ENCODE peak calls at places on chromosomes 6 and 20, in six cellular contexts. One of them, this sample, is unnamed.

GRCh38 chr20:37519508-37520416 is 1.3 kb upstream of the NNAT start:
- DNase-seq in neuronal stem cell: no peak
- DNase-seq in H9: no peak
- DNase-seq in H1: no peak
- DNase-seq in trophoblast cell: no peak
- DNase-seq in IMR-90: no peak
- DNase-seq in this sample: peak; percentile 12

GRCh38 chr20:52708137-52708536 is 264.0 kb upstream of the TSHZ2 start:
- DNase-seq in H1: no peak
- DNase-seq in IMR-90: no peak
- DNase-seq in H9: no peak
- DNase-seq in trophoblast cell: no peak
- DNase-seq in neuronal stem cell: no peak
- DNase-seq in this sample: no peak

GRCh38 chr6:156783958-156784357 is 6.8 kb downstream of the ARID1B start:
- DNase-seq in IMR-90: no peak
- DNase-seq in trophoblast cell: no peak
- DNase-seq in H9: no peak
- DNase-seq in H1: no peak
- DNase-seq in neuronal stem cell: no peak
- DNase-seq in this sample: no peak

GRCh38 chr6:43951063-43951755 is 176.0 kb downstream of the MRPL14 start:
- DNase-seq in trophoblast cell: peak; percentile 53
- DNase-seq in H9: peak; percentile 91
- DNase-seq in H1: peak; percentile 56
- DNase-seq in neuronal stem cell: peak; percentile 51
- DNase-seq in IMR-90: no peak
- DNase-seq in this sample: peak; percentile 70

GRCh38 chr6:30116724-30117123 is 3.8 kb upstream of the TRIM31 start:
- DNase-seq in trophoblast cell: no peak
- DNase-seq in neuronal stem cell: no peak
- DNase-seq in H1: no peak
- DNase-seq in H9: no peak
- DNase-seq in IMR-90: no peak
- DNase-seq in this sample: no peak

GRCh38 chr6:135062735-135063134 is 8.1 kb upstream of the HBS1L start:
- DNase-seq in H9: no peak
- DNase-seq in trophoblast cell: no peak
- DNase-seq in H1: no peak
- DNase-seq in IMR-90: no peak
- DNase-seq in neuronal stem cell: no peak
- DNase-seq in this sample: no peak

GRCh38 chr20:46060975-46061374 is 28.8 kb downstream of the NCOA5 start:
- DNase-seq in IMR-90: no peak
- DNase-seq in trophoblast cell: no peak
- DNase-seq in H9: no peak
- DNase-seq in neuronal stem cell: no peak
- DNase-seq in H1: no peak
- DNase-seq in this sample: no peak

GRCh38 chr20:48671141-48671540 is 156.7 kb downstream of the PREX1 start:
- DNase-seq in IMR-90: no peak
- DNase-seq in neuronal stem cell: no peak
- DNase-seq in H9: no peak
- DNase-seq in trophoblast cell: no peak
- DNase-seq in H1: no peak
- DNase-seq in this sample: no peak

GRCh38 chr20:5608104-5608447 is 142.1 kb upstream of the SHLD1 start:
- DNase-seq in IMR-90: no peak
- DNase-seq in H9: no peak
- DNase-seq in H1: no peak
- DNase-seq in trophoblast cell: no peak
- DNase-seq in neuronal stem cell: no peak
- DNase-seq in this sample: no peak

GRCh38 chr20:24971702-24972101 is 20.8 kb downstream of the APMAP start:
- DNase-seq in trophoblast cell: no peak
- DNase-seq in IMR-90: no peak
- DNase-seq in neuronal stem cell: no peak
- DNase-seq in H9: peak; percentile 12
- DNase-seq in H1: no peak
- DNase-seq in this sample: no peak

GRCh38 chr6:158501638-158502592 is 58.0 kb upstream of the TMEM181 start:
- DNase-seq in H1: no peak
- DNase-seq in trophoblast cell: no peak
- DNase-seq in neuronal stem cell: no peak
- DNase-seq in IMR-90: no peak
- DNase-seq in H9: peak; percentile 25
- DNase-seq in this sample: no peak

GRCh38 chr20:46133886-46134654 is 16.0 kb downstream of the CD40 start:
- DNase-seq in H9: no peak
- DNase-seq in IMR-90: no peak
- DNase-seq in H1: no peak
- DNase-seq in neuronal stem cell: no peak
- DNase-seq in trophoblast cell: no peak
- DNase-seq in this sample: no peak

GRCh38 chr6:46211917-46212316 is 41.1 kb upstream of the ENPP5 start:
- DNase-seq in neuronal stem cell: no peak
- DNase-seq in H9: no peak
- DNase-seq in H1: no peak
- DNase-seq in IMR-90: no peak
- DNase-seq in trophoblast cell: no peak
- DNase-seq in this sample: no peak

GRCh38 chr6:156699017-156699421 is 78.2 kb upstream of the ARID1B start:
- DNase-seq in trophoblast cell: no peak
- DNase-seq in neuronal stem cell: no peak
- DNase-seq in H9: no peak
- DNase-seq in IMR-90: peak; percentile 91
- DNase-seq in H1: no peak
- DNase-seq in this sample: peak; percentile 58

GRCh38 chr20:58699246-58700107 is 6.9 kb downstream of the NPEPL1 start:
- DNase-seq in H9: peak; percentile 23
- DNase-seq in H1: no peak
- DNase-seq in trophoblast cell: no peak
- DNase-seq in IMR-90: no peak
- DNase-seq in neuronal stem cell: no peak
- DNase-seq in this sample: no peak

GRCh38 chr20:10209091-10209490 is 9.5 kb upstream of the SNAP25 start:
- DNase-seq in trophoblast cell: no peak
- DNase-seq in H9: no peak
- DNase-seq in IMR-90: peak; percentile 73
- DNase-seq in H1: no peak
- DNase-seq in neuronal stem cell: no peak
- DNase-seq in this sample: no peak

GRCh38 chr6:30060634-30060981 is 457 bp upstream of the POLR1H start:
- DNase-seq in trophoblast cell: no peak
- DNase-seq in IMR-90: peak; percentile 36
- DNase-seq in H9: no peak
- DNase-seq in neuronal stem cell: no peak
- DNase-seq in H1: no peak
- DNase-seq in this sample: peak; percentile 65

GRCh38 chr6:107701231-107701630 is 122.9 kb downstream of the SCML4 start:
- DNase-seq in trophoblast cell: no peak
- DNase-seq in H9: no peak
- DNase-seq in H1: no peak
- DNase-seq in IMR-90: no peak
- DNase-seq in neuronal stem cell: no peak
- DNase-seq in this sample: no peak

GRCh38 chr6:89963391-89963790 is 69.1 kb downstream of the GJA10 start:
- DNase-seq in trophoblast cell: peak; percentile 18
- DNase-seq in neuronal stem cell: no peak
- DNase-seq in IMR-90: peak; percentile 17
- DNase-seq in H1: no peak
- DNase-seq in H9: no peak
- DNase-seq in this sample: no peak

GRCh38 chr6:11222385-11223277 is 9.8 kb downstream of the NEDD9 start:
- DNase-seq in trophoblast cell: no peak
- DNase-seq in neuronal stem cell: no peak
- DNase-seq in IMR-90: no peak
- DNase-seq in H1: no peak
- DNase-seq in H9: no peak
- DNase-seq in this sample: no peak
- H3K14ac ChIP-seq in trophoblast cell: no peak overlapping the region
- H3K14ac ChIP-seq in neuronal stem cell: no peak overlapping the region
- H3K14ac ChIP-seq in IMR-90: peak overlapping the region; percentile 28
- H3K14ac ChIP-seq in H1: no peak overlapping the region
- H3K14ac ChIP-seq in H9: no peak overlapping the region
- H3K14ac ChIP-seq in this sample: no peak overlapping the region

GRCh38 chr20:47306755-47307370 is 49.6 kb downstream of the ZMYND8 start:
- DNase-seq in trophoblast cell: no peak
- DNase-seq in H1: no peak
- DNase-seq in H9: no peak
- DNase-seq in neuronal stem cell: no peak
- DNase-seq in IMR-90: no peak
- DNase-seq in this sample: no peak

GRCh38 chr20:47306095-47306494 is 50.4 kb downstream of the ZMYND8 start:
- DNase-seq in trophoblast cell: no peak
- DNase-seq in IMR-90: no peak
- DNase-seq in neuronal stem cell: no peak
- DNase-seq in H9: no peak
- DNase-seq in H1: no peak
- DNase-seq in this sample: no peak

GRCh38 chr20:47305667-47306066 is 50.8 kb downstream of the ZMYND8 start:
- DNase-seq in H1: no peak
- DNase-seq in H9: no peak
- DNase-seq in neuronal stem cell: no peak
- DNase-seq in trophoblast cell: peak; percentile 33
- DNase-seq in IMR-90: peak; percentile 67
- DNase-seq in this sample: peak; percentile 87

GRCh38 chr20:47303736-47304135 is 52.8 kb downstream of the ZMYND8 start:
- DNase-seq in trophoblast cell: no peak
- DNase-seq in H1: no peak
- DNase-seq in IMR-90: no peak
- DNase-seq in neuronal stem cell: no peak
- DNase-seq in H9: no peak
- DNase-seq in this sample: no peak

GRCh38 chr20:47304287-47304686 is 52.2 kb downstream of the ZMYND8 start:
- DNase-seq in H9: no peak
- DNase-seq in H1: no peak
- DNase-seq in trophoblast cell: no peak
- DNase-seq in IMR-90: peak; percentile 72
- DNase-seq in neuronal stem cell: no peak
- DNase-seq in this sample: peak; percentile 73
- H2AK5ac ChIP-seq in H9: no peak overlapping the region
- H2AK5ac ChIP-seq in H1: peak overlapping the region; percentile 82
- H2AK5ac ChIP-seq in trophoblast cell: no peak overlapping the region
- H2AK5ac ChIP-seq in IMR-90: peak overlapping the region; percentile 84
- H2AK5ac ChIP-seq in neuronal stem cell: no peak overlapping the region
- H2AK5ac ChIP-seq in this sample: no peak overlapping the region

GRCh38 chr6:154341326-154341725 is 15.3 kb downstream of the IPCEF1 start:
- DNase-seq in H9: no peak
- DNase-seq in IMR-90: no peak
- DNase-seq in H1: no peak
- DNase-seq in trophoblast cell: no peak
- DNase-seq in neuronal stem cell: no peak
- DNase-seq in this sample: no peak

GRCh38 chr6:154345811-154346210 is 10.8 kb downstream of the IPCEF1 start:
- DNase-seq in H9: no peak
- DNase-seq in trophoblast cell: no peak
- DNase-seq in H1: no peak
- DNase-seq in neuronal stem cell: no peak
- DNase-seq in IMR-90: no peak
- DNase-seq in this sample: no peak

GRCh38 chr6:154343473-154344308 is 12.9 kb downstream of the IPCEF1 start:
- DNase-seq in neuronal stem cell: no peak
- DNase-seq in H9: peak; percentile 94
- DNase-seq in IMR-90: peak; percentile 16
- DNase-seq in H1: peak; percentile 60
- DNase-seq in trophoblast cell: peak; percentile 45
- DNase-seq in this sample: peak; percentile 48

GRCh38 chr6:154337423-154338005 is 19.1 kb downstream of the IPCEF1 start:
- DNase-seq in trophoblast cell: peak; percentile 19
- DNase-seq in IMR-90: no peak
- DNase-seq in neuronal stem cell: no peak
- DNase-seq in H1: no peak
- DNase-seq in H9: no peak
- DNase-seq in this sample: no peak

DNA sequence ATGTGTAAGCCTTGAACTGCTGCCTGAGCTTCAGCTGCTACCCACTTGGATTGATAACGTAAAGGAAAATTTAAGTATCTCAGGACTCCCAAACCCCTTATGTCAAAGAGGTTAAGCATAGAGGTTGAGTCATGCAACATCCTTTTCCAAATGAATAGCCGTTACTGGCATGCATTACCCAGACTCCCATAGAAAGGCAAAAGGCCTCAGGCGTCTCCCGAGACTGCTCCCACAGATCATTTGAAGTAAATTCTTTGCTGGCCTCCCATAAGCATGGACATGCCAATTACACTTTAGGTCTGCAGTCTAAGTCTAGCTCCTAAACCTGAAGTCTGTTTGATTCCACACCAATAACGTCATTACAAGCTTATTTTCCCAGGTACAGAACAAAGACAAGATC is 14.7 kb downstream of the IPCEF1 start:
- DNase-seq in H1: peak; percentile 23
- DNase-seq in neuronal stem cell: no peak
- DNase-seq in IMR-90: peak; percentile 14
- DNase-seq in H9: no peak
- DNase-seq in trophoblast cell: no peak
- DNase-seq in this sample: peak; percentile 6
- H4K91ac ChIP-seq in H1: no peak overlapping the region
- H4K91ac ChIP-seq in neuronal stem cell: no peak overlapping the region
- H4K91ac ChIP-seq in IMR-90: no peak overlapping the region
- H4K91ac ChIP-seq in H9: no peak overlapping the region
- H4K91ac ChIP-seq in trophoblast cell: no peak overlapping the region
- H4K91ac ChIP-seq in this sample: no peak overlapping the region

DNA sequence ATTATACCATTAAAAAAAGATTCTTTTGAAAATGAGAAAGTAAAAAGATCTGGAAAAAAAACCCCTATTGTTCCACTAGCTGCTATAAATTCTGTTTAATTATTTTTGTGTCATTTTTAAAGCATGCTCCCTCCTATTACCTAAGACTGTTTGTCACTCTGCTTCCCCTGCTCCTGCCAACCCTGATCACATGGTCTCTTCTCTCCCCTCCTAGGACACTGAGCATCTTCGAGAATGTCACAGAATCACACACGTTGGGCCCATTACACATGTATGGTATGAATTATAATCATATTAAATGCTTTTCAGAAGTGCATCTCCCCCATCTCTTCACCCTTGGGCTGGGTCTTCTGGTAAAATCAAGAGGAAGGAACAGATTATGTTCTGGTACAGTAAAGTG is 6.2 kb downstream of the SNAP91 start:
- DNase-seq in H1: no peak
- DNase-seq in trophoblast cell: no peak
- DNase-seq in H9: no peak
- DNase-seq in IMR-90: no peak
- DNase-seq in neuronal stem cell: no peak
- DNase-seq in this sample: no peak
- H3K14ac ChIP-seq in H1: no peak overlapping the region
- H3K14ac ChIP-seq in trophoblast cell: no peak overlapping the region
- H3K14ac ChIP-seq in H9: no peak overlapping the region
- H3K14ac ChIP-seq in IMR-90: no peak overlapping the region
- H3K14ac ChIP-seq in neuronal stem cell: no peak overlapping the region
- H3K14ac ChIP-seq in this sample: no peak overlapping the region

DNA sequence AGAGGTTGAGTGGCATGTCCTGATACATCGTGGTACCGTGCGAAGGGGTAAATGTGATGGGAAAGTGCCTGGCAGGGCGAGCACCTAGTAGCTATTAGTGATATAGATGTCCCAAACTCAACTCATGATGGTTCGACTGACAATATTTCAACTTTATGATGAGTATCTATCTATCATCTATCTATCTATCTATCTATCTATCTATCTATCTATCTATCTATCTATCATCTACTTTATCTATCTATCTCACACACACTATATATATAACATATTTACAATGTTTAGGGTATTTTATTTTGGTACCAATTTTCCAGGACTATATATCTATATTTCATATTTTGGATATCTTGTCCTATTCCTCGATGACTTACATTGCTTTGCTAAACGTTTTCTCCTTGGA is 5.5 kb downstream of the BCAS1 start:
- DNase-seq in neuronal stem cell: no peak
- DNase-seq in H9: no peak
- DNase-seq in IMR-90: no peak
- DNase-seq in H1: no peak
- DNase-seq in trophoblast cell: no peak
- DNase-seq in this sample: no peak
- H2AK5ac ChIP-seq in neuronal stem cell: no peak overlapping the region
- H2AK5ac ChIP-seq in H9: no peak overlapping the region
- H2AK5ac ChIP-seq in IMR-90: no peak overlapping the region
- H2AK5ac ChIP-seq in H1: no peak overlapping the region
- H2AK5ac ChIP-seq in trophoblast cell: no peak overlapping the region
- H2AK5ac ChIP-seq in this sample: no peak overlapping the region

This sample was measured in mesenchymal stem cell.